ENCODE peak calls at places on chromosome 19, in seven cellular contexts. One of them, this sample, is unnamed.
A peak's percentile ranks its signal among the peaks of the same experiment; 100 is the strongest.

GRCh38 chr19:50820549-50821247 is 2.9 kb downstream of the KLK1 start:
- DNase-seq in thyroid gland: no peak
- DNase-seq in transverse colon: peak; percentile 85
- DNase-seq in endothelial cell of umbilical vein: no peak
- DNase-seq in MM.1S: no peak
- DNase-seq in fibroblast of lung: no peak
- DNase-seq in CD8-positive, alpha-beta T cell: no peak
- DNase-seq in this sample: no peak

GRCh38 chr19:41799444-41800000 is 3.1 kb downstream of the CEACAM3 start:
- DNase-seq in thyroid gland: peak; percentile 94
- DNase-seq in transverse colon: peak; percentile 38
- DNase-seq in CD8-positive, alpha-beta T cell: no peak
- DNase-seq in endothelial cell of umbilical vein: no peak
- DNase-seq in MM.1S: no peak
- DNase-seq in fibroblast of lung: no peak
- DNase-seq in this sample: peak; percentile 83

GRCh38 chr19:51615991-51616390 is 14.2 kb downstream of the SIGLEC5 start:
- DNase-seq in fibroblast of lung: no peak
- DNase-seq in thyroid gland: no peak
- DNase-seq in MM.1S: no peak
- DNase-seq in endothelial cell of umbilical vein: no peak
- DNase-seq in CD8-positive, alpha-beta T cell: no peak
- DNase-seq in transverse colon: no peak
- DNase-seq in this sample: no peak

GRCh38 chr19:54252243-54252642 is 4.8 kb downstream of the LILRB5 start:
- DNase-seq in transverse colon: no peak
- DNase-seq in MM.1S: no peak
- DNase-seq in fibroblast of lung: no peak
- DNase-seq in CD8-positive, alpha-beta T cell: no peak
- DNase-seq in thyroid gland: no peak
- DNase-seq in endothelial cell of umbilical vein: no peak
- DNase-seq in this sample: no peak

GRCh38 chr19:41339936-41340335 is 13.8 kb downstream of the TGFB1 start:
- DNase-seq in CD8-positive, alpha-beta T cell: no peak
- DNase-seq in fibroblast of lung: no peak
- DNase-seq in transverse colon: no peak
- DNase-seq in MM.1S: no peak
- DNase-seq in thyroid gland: no peak
- DNase-seq in endothelial cell of umbilical vein: no peak
- DNase-seq in this sample: no peak

GRCh38 chr19:13398780-13399726 is 107.2 kb downstream of the CACNA1A start:
- DNase-seq in fibroblast of lung: peak; percentile 79
- DNase-seq in CD8-positive, alpha-beta T cell: no peak
- DNase-seq in MM.1S: no peak
- DNase-seq in endothelial cell of umbilical vein: peak; percentile 74
- DNase-seq in thyroid gland: no peak
- DNase-seq in transverse colon: no peak
- DNase-seq in this sample: peak; percentile 93

GRCh38 chr19:13652810-13653590 is 111.3 kb upstream of the MRI1 start:
- DNase-seq in endothelial cell of umbilical vein: no peak
- DNase-seq in fibroblast of lung: no peak
- DNase-seq in MM.1S: no peak
- DNase-seq in CD8-positive, alpha-beta T cell: no peak
- DNase-seq in transverse colon: no peak
- DNase-seq in thyroid gland: no peak
- DNase-seq in this sample: no peak

GRCh38 chr19:34131100-34131499 is 41.2 kb upstream of the LSM14A start:
- DNase-seq in thyroid gland: no peak
- DNase-seq in endothelial cell of umbilical vein: no peak
- DNase-seq in transverse colon: no peak
- DNase-seq in CD8-positive, alpha-beta T cell: no peak
- DNase-seq in fibroblast of lung: no peak
- DNase-seq in MM.1S: no peak
- DNase-seq in this sample: no peak

GRCh38 chr19:6116749-6117430 is 6.6 kb upstream of the RFX2 start:
- DNase-seq in fibroblast of lung: no peak
- DNase-seq in endothelial cell of umbilical vein: no peak
- DNase-seq in transverse colon: no peak
- DNase-seq in MM.1S: no peak
- DNase-seq in thyroid gland: no peak
- DNase-seq in CD8-positive, alpha-beta T cell: no peak
- DNase-seq in this sample: no peak

GRCh38 chr19:13097331-13098258 is 5.1 kb downstream of the LYL1 start:
- DNase-seq in MM.1S: no peak
- DNase-seq in endothelial cell of umbilical vein: peak; percentile 52
- DNase-seq in thyroid gland: no peak
- DNase-seq in CD8-positive, alpha-beta T cell: no peak
- DNase-seq in fibroblast of lung: no peak
- DNase-seq in transverse colon: no peak
- DNase-seq in this sample: no peak

GRCh38 chr19:32041681-32042292 is 303.6 kb upstream of the ZNF507 start:
- DNase-seq in transverse colon: peak; percentile 40
- DNase-seq in MM.1S: peak; percentile 49
- DNase-seq in fibroblast of lung: peak; percentile 69
- DNase-seq in thyroid gland: peak; percentile 58
- DNase-seq in CD8-positive, alpha-beta T cell: no peak
- DNase-seq in endothelial cell of umbilical vein: no peak
- DNase-seq in this sample: peak; percentile 3

GRCh38 chr19:46984077-46985010 is 35.3 kb upstream of the NPAS1 start:
- DNase-seq in transverse colon: no peak
- DNase-seq in fibroblast of lung: peak; percentile 83
- DNase-seq in CD8-positive, alpha-beta T cell: no peak
- DNase-seq in endothelial cell of umbilical vein: peak; percentile 40
- DNase-seq in MM.1S: no peak
- DNase-seq in thyroid gland: no peak
- DNase-seq in this sample: peak; percentile 74

GRCh38 chr19:32104465-32105235 is 240.8 kb upstream of the ZNF507 start:
- DNase-seq in CD8-positive, alpha-beta T cell: no peak
- DNase-seq in thyroid gland: no peak
- DNase-seq in transverse colon: peak; percentile 16
- DNase-seq in endothelial cell of umbilical vein: no peak
- DNase-seq in fibroblast of lung: peak; percentile 32
- DNase-seq in MM.1S: no peak
- DNase-seq in this sample: peak; percentile 2

GRCh38 chr19:28577199-28577598 is 635.8 kb downstream of the UQCRFS1 start:
- DNase-seq in endothelial cell of umbilical vein: no peak
- DNase-seq in MM.1S: no peak
- DNase-seq in CD8-positive, alpha-beta T cell: no peak
- DNase-seq in fibroblast of lung: no peak
- DNase-seq in transverse colon: no peak
- DNase-seq in thyroid gland: no peak
- DNase-seq in this sample: no peak

GRCh38 chr19:55259540-55260210 is 858 bp upstream of the PPP6R1 start:
- DNase-seq in fibroblast of lung: no peak
- DNase-seq in thyroid gland: no peak
- DNase-seq in transverse colon: no peak
- DNase-seq in CD8-positive, alpha-beta T cell: no peak
- DNase-seq in endothelial cell of umbilical vein: no peak
- DNase-seq in MM.1S: no peak
- DNase-seq in this sample: no peak

GRCh38 chr19:7257148-7258041 is 36.8 kb downstream of the INSR start:
- DNase-seq in transverse colon: peak; percentile 24
- DNase-seq in fibroblast of lung: peak; percentile 32
- DNase-seq in thyroid gland: no peak
- DNase-seq in MM.1S: no peak
- DNase-seq in CD8-positive, alpha-beta T cell: no peak
- DNase-seq in endothelial cell of umbilical vein: peak; percentile 66
- DNase-seq in this sample: peak; percentile 43

GRCh38 chr19:3575260-3575741 is 2.6 kb downstream of the HMG20B start:
- DNase-seq in thyroid gland: no peak
- DNase-seq in transverse colon: no peak
- DNase-seq in CD8-positive, alpha-beta T cell: no peak
- DNase-seq in MM.1S: no peak
- DNase-seq in fibroblast of lung: no peak
- DNase-seq in endothelial cell of umbilical vein: peak; percentile 17
- DNase-seq in this sample: no peak
- TF ChIP-seq CTCF in thyroid gland: no peak
- TF ChIP-seq CTCF in transverse colon: no peak
- TF ChIP-seq CTCF in CD8-positive, alpha-beta T cell: no peak
- TF ChIP-seq CTCF in MM.1S: peak; percentile 30
- TF ChIP-seq CTCF in fibroblast of lung: peak; percentile 30
- TF ChIP-seq CTCF in endothelial cell of umbilical vein: peak; percentile 36
- TF ChIP-seq CTCF in this sample: peak; percentile 33

GRCh38 chr19:2808129-2808941 is 11.3 kb upstream of the ZNF554 start:
- DNase-seq in CD8-positive, alpha-beta T cell: no peak
- DNase-seq in thyroid gland: no peak
- DNase-seq in MM.1S: no peak
- DNase-seq in transverse colon: no peak
- DNase-seq in endothelial cell of umbilical vein: no peak
- DNase-seq in fibroblast of lung: no peak
- DNase-seq in this sample: no peak

GRCh38 chr19:2811221-2811722 is 8.4 kb upstream of the ZNF554 start:
- DNase-seq in MM.1S: no peak
- DNase-seq in transverse colon: peak; percentile 77
- DNase-seq in thyroid gland: no peak
- DNase-seq in fibroblast of lung: no peak
- DNase-seq in endothelial cell of umbilical vein: no peak
- DNase-seq in CD8-positive, alpha-beta T cell: no peak
- DNase-seq in this sample: no peak

GRCh38 chr19:2807379-2808128 is 12.1 kb upstream of the ZNF554 start:
- DNase-seq in CD8-positive, alpha-beta T cell: no peak
- DNase-seq in fibroblast of lung: no peak
- DNase-seq in MM.1S: no peak
- DNase-seq in thyroid gland: no peak
- DNase-seq in endothelial cell of umbilical vein: no peak
- DNase-seq in transverse colon: no peak
- DNase-seq in this sample: no peak

GRCh38 chr19:2810141-2811091 is 9.3 kb upstream of the ZNF554 start:
- DNase-seq in transverse colon: no peak
- DNase-seq in thyroid gland: no peak
- DNase-seq in endothelial cell of umbilical vein: no peak
- DNase-seq in MM.1S: no peak
- DNase-seq in fibroblast of lung: no peak
- DNase-seq in CD8-positive, alpha-beta T cell: no peak
- DNase-seq in this sample: no peak

DNA sequence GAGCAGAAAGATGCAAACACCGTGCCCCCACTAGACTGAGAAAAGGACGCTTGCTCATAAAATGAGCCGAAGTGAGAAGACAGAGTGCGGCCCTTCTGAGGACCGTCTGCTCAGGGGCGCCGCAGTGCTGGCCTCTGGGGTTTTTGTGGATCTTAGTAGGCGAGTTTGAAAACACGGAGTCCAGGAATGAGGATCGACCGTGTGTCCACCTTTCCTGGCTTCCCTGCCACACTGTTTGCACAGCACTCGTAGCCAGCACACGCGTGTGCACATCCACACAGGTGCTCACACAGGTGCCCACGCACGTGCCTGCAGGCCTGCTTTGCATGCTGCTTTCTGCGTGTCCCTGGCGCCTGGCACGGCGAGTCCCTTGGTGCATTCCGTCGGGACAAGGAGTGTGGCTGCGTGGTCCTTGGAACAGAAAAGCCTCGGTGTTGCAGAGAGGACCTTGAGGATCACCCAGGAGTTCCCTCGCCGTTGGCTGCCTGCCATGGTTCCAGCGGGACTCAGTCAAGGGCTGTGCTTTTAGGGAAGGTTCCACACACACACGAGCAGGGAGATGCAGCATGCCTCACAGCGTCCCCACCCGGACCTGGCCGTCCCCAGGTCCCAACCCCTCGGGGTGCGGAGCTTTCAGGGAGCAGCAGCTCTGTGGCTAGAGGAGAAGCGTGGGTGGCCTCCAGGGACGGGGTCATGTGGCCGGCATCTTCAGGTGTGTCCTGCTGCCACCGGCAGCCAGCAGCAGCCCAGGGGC is 10.1 kb upstream of the ZNF554 start:
- DNase-seq in endothelial cell of umbilical vein: no peak
- DNase-seq in MM.1S: no peak
- DNase-seq in fibroblast of lung: no peak
- DNase-seq in thyroid gland: no peak
- DNase-seq in CD8-positive, alpha-beta T cell: no peak
- DNase-seq in transverse colon: no peak
- DNase-seq in this sample: no peak
- H3K36me3 ChIP-seq in endothelial cell of umbilical vein: peaks cover 29% of the 10 kb centered on the region
- H3K36me3 ChIP-seq in MM.1S: peaks cover 12% of the 10 kb centered on the region
- H3K36me3 ChIP-seq in fibroblast of lung: peaks cover 17% of the 10 kb centered on the region
- H3K36me3 ChIP-seq in thyroid gland: peaks cover 30% of the 10 kb centered on the region
- H3K36me3 ChIP-seq in CD8-positive, alpha-beta T cell: no peaks in the 10 kb centered on the region
- H3K36me3 ChIP-seq in transverse colon: peaks cover 5% of the 10 kb centered on the region
- H3K36me3 ChIP-seq in this sample: peaks cover 27% of the 10 kb centered on the region

GRCh38 chr19:53190253-53190652 is 2.9 kb downstream of the ZNF665 start:
- DNase-seq in endothelial cell of umbilical vein: no peak
- DNase-seq in fibroblast of lung: no peak
- DNase-seq in CD8-positive, alpha-beta T cell: no peak
- DNase-seq in MM.1S: no peak
- DNase-seq in transverse colon: no peak
- DNase-seq in thyroid gland: no peak
- DNase-seq in this sample: no peak
- TF ChIP-seq CTCF in endothelial cell of umbilical vein: no peak
- TF ChIP-seq CTCF in fibroblast of lung: no peak
- TF ChIP-seq CTCF in CD8-positive, alpha-beta T cell: no peak
- TF ChIP-seq CTCF in MM.1S: no peak
- TF ChIP-seq CTCF in transverse colon: no peak
- TF ChIP-seq CTCF in thyroid gland: no peak
- TF ChIP-seq CTCF in this sample: no peak

GRCh38 chr19:2219726-2220125 is 16.4 kb downstream of the PLEKHJ1 start:
- DNase-seq in endothelial cell of umbilical vein: no peak
- DNase-seq in transverse colon: no peak
- DNase-seq in thyroid gland: no peak
- DNase-seq in CD8-positive, alpha-beta T cell: no peak
- DNase-seq in fibroblast of lung: no peak
- DNase-seq in MM.1S: no peak
- DNase-seq in this sample: no peak
- H3K36me3 ChIP-seq in endothelial cell of umbilical vein: peaks cover 30% of the 10 kb centered on the region
- H3K36me3 ChIP-seq in transverse colon: no peaks in the 10 kb centered on the region
- H3K36me3 ChIP-seq in thyroid gland: peaks cover 72% of the 10 kb centered on the region
- H3K36me3 ChIP-seq in CD8-positive, alpha-beta T cell: peaks cover 12% of the 10 kb centered on the region
- H3K36me3 ChIP-seq in fibroblast of lung: peaks cover 41% of the 10 kb centered on the region
- H3K36me3 ChIP-seq in MM.1S: peaks cover 39% of the 10 kb centered on the region
- H3K36me3 ChIP-seq in this sample: peaks cover 43% of the 10 kb centered on the region

DNA sequence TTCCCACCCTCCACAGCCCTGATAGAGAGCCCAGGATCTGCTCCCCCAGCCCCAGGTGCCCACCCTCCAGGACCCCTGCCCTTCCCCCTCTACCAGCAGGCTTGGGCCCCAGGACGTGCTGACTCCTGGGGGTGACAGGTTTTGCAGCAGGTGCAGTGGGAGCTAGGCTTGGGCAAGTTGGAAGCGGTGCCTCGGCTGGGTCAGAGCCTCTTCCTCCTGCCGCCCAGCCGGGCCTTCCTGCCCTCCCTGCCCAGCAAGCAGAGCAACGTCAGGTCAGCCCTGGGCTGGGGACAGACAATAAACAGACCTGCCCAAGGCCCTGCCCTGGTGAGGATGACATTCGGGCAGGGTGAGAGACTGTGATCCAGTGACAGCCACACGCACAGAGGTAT is 9.2 kb upstream of the NCCRP1 start:
- DNase-seq in fibroblast of lung: no peak
- DNase-seq in CD8-positive, alpha-beta T cell: no peak
- DNase-seq in transverse colon: no peak
- DNase-seq in MM.1S: no peak
- DNase-seq in endothelial cell of umbilical vein: no peak
- DNase-seq in thyroid gland: no peak
- DNase-seq in this sample: no peak
- TF ChIP-seq CTCF in fibroblast of lung: no peak
- TF ChIP-seq CTCF in CD8-positive, alpha-beta T cell: no peak
- TF ChIP-seq CTCF in transverse colon: no peak
- TF ChIP-seq CTCF in MM.1S: no peak
- TF ChIP-seq CTCF in endothelial cell of umbilical vein: no peak
- TF ChIP-seq CTCF in thyroid gland: no peak
- TF ChIP-seq CTCF in this sample: no peak